ENCODE peak calls at places on chromosome 17, in seven cellular contexts. One of them, this sample, is unnamed.

GRCh38 chr17:28743243-28744103 is at the start of gene TRAF4:
- DNase-seq in K562: peak
- DNase-seq in SK-N-SH: peak
- DNase-seq in HCT116: peak
- DNase-seq in H1: no peak
- DNase-seq in GM12878: no peak
- DNase-seq in HepG2: peak
- DNase-seq in this sample: peak

GRCh38 chr17:14205992-14206461 is 30.6 kb downstream of the CDRT15 start:
- DNase-seq in GM12878: no peak
- DNase-seq in H1: no peak
- DNase-seq in HepG2: no peak
- DNase-seq in HCT116: peak
- DNase-seq in SK-N-SH: no peak
- DNase-seq in K562: no peak
- DNase-seq in this sample: peak

GRCh38 chr17:7004398-7005253 is 7.8 kb upstream of the RNASEK start:
- DNase-seq in SK-N-SH: peak
- DNase-seq in HCT116: peak
- DNase-seq in H1: no peak
- DNase-seq in GM12878: peak
- DNase-seq in K562: peak
- DNase-seq in HepG2: peak
- DNase-seq in this sample: peak

GRCh38 chr17:62802531-62803205 is 5.4 kb downstream of the MARCHF10 start:
- DNase-seq in H1: no peak
- DNase-seq in GM12878: no peak
- DNase-seq in SK-N-SH: no peak
- DNase-seq in K562: no peak
- DNase-seq in HCT116: no peak
- DNase-seq in HepG2: no peak
- DNase-seq in this sample: no peak

GRCh38 chr17:55343114-55343513 is 78.4 kb downstream of the HLF start:
- DNase-seq in HepG2: no peak
- DNase-seq in K562: no peak
- DNase-seq in SK-N-SH: no peak
- DNase-seq in HCT116: no peak
- DNase-seq in H1: no peak
- DNase-seq in GM12878: no peak
- DNase-seq in this sample: no peak

GRCh38 chr17:74759941-74760340 is 11.5 kb downstream of the NHERF1 start:
- DNase-seq in H1: no peak
- DNase-seq in K562: peak
- DNase-seq in HepG2: no peak
- DNase-seq in HCT116: no peak
- DNase-seq in GM12878: no peak
- DNase-seq in SK-N-SH: peak
- DNase-seq in this sample: peak

GRCh38 chr17:78289802-78290363 is 58.5 kb downstream of the TMEM235 start:
- DNase-seq in GM12878: peak
- DNase-seq in HepG2: peak
- DNase-seq in HCT116: peak
- DNase-seq in SK-N-SH: peak
- DNase-seq in K562: peak
- DNase-seq in H1: peak
- DNase-seq in this sample: peak

GRCh38 chr17:55319933-55320593 is 55.3 kb downstream of the HLF start:
- DNase-seq in HCT116: no peak
- DNase-seq in SK-N-SH: no peak
- DNase-seq in HepG2: no peak
- DNase-seq in K562: no peak
- DNase-seq in GM12878: no peak
- DNase-seq in H1: no peak
- DNase-seq in this sample: no peak

GRCh38 chr17:80649672-80650338 is 105.2 kb downstream of the RPTOR start:
- DNase-seq in H1: peak
- DNase-seq in K562: peak
- DNase-seq in HepG2: peak
- DNase-seq in SK-N-SH: peak
- DNase-seq in GM12878: no peak
- DNase-seq in HCT116: peak
- DNase-seq in this sample: peak

GRCh38 chr17:63503330-63503685 is 19.9 kb upstream of the KCNH6 start:
- DNase-seq in H1: no peak
- DNase-seq in HepG2: no peak
- DNase-seq in GM12878: no peak
- DNase-seq in K562: no peak
- DNase-seq in SK-N-SH: no peak
- DNase-seq in HCT116: no peak
- DNase-seq in this sample: peak

GRCh38 chr17:35283767-35284166 is 40.9 kb downstream of the SLFN5 start:
- DNase-seq in K562: no peak
- DNase-seq in HepG2: no peak
- DNase-seq in H1: no peak
- DNase-seq in SK-N-SH: no peak
- DNase-seq in HCT116: no peak
- DNase-seq in GM12878: no peak
- DNase-seq in this sample: no peak

GRCh38 chr17:40846515-40847155 is 20.4 kb downstream of the KRT12 start:
- DNase-seq in HepG2: no peak
- DNase-seq in K562: no peak
- DNase-seq in H1: no peak
- DNase-seq in SK-N-SH: no peak
- DNase-seq in GM12878: no peak
- DNase-seq in HCT116: no peak
- DNase-seq in this sample: no peak

GRCh38 chr17:70622382-70623260 is 453.3 kb downstream of the KCNJ2 start:
- DNase-seq in HepG2: no peak
- DNase-seq in H1: peak
- DNase-seq in SK-N-SH: peak
- DNase-seq in K562: peak
- DNase-seq in HCT116: peak
- DNase-seq in GM12878: no peak
- DNase-seq in this sample: peak

GRCh38 chr17:57021226-57021940 is 43.5 kb downstream of the SCPEP1 start:
- DNase-seq in H1: no peak
- DNase-seq in SK-N-SH: no peak
- DNase-seq in GM12878: no peak
- DNase-seq in HCT116: no peak
- DNase-seq in K562: no peak
- DNase-seq in HepG2: no peak
- DNase-seq in this sample: no peak

GRCh38 chr17:43814026-43814425 is 18.9 kb downstream of the MPP3 start:
- DNase-seq in SK-N-SH: no peak
- DNase-seq in K562: no peak
- DNase-seq in HCT116: no peak
- DNase-seq in HepG2: no peak
- DNase-seq in H1: no peak
- DNase-seq in GM12878: no peak
- DNase-seq in this sample: peak

GRCh38 chr17:57634713-57635465 is 110.2 kb downstream of the CCDC182 start:
- DNase-seq in H1: no peak
- DNase-seq in HepG2: no peak
- DNase-seq in HCT116: peak
- DNase-seq in K562: no peak
- DNase-seq in SK-N-SH: no peak
- DNase-seq in GM12878: no peak
- DNase-seq in this sample: no peak

GRCh38 chr17:67393809-67394418 is 16.8 kb downstream of the PITPNC1 start:
- DNase-seq in HCT116: no peak
- DNase-seq in H1: no peak
- DNase-seq in SK-N-SH: no peak
- DNase-seq in HepG2: no peak
- DNase-seq in K562: no peak
- DNase-seq in GM12878: no peak
- DNase-seq in this sample: no peak

GRCh38 chr17:78840530-78840779 is 159 bp downstream of the USP36 start:
- DNase-seq in HepG2: no peak
- DNase-seq in SK-N-SH: no peak
- DNase-seq in H1: no peak
- DNase-seq in GM12878: no peak
- DNase-seq in HCT116: no peak
- DNase-seq in K562: no peak
- DNase-seq in this sample: no peak

GRCh38 chr17:4966844-4967538 is 626 bp downstream of the SPAG7 start:
- DNase-seq in HCT116: peak
- DNase-seq in SK-N-SH: peak
- DNase-seq in H1: peak
- DNase-seq in K562: peak
- DNase-seq in HepG2: peak
- DNase-seq in GM12878: peak
- DNase-seq in this sample: peak

GRCh38 chr17:45138911-45139532 is 3.5 kb downstream of the ACBD4 start:
- DNase-seq in H1: no peak
- DNase-seq in HepG2: no peak
- DNase-seq in SK-N-SH: no peak
- DNase-seq in GM12878: no peak
- DNase-seq in HCT116: no peak
- DNase-seq in K562: no peak
- DNase-seq in this sample: no peak

GRCh38 chr17:28552201-28552999 is at the start of gene UNC119:
- DNase-seq in K562: peak
- DNase-seq in HepG2: peak
- DNase-seq in H1: no peak
- DNase-seq in SK-N-SH: peak
- DNase-seq in GM12878: no peak
- DNase-seq in HCT116: no peak
- DNase-seq in this sample: peak

GRCh38 chr17:40560592-40561293 is 4.5 kb downstream of the CCR7 start:
- DNase-seq in HepG2: no peak
- DNase-seq in HCT116: no peak
- DNase-seq in SK-N-SH: no peak
- DNase-seq in GM12878: peak
- DNase-seq in H1: no peak
- DNase-seq in K562: peak
- DNase-seq in this sample: no peak

GRCh38 chr17:3905017-3905486 is 11.2 kb downstream of the P2RX1 start:
- DNase-seq in SK-N-SH: no peak
- DNase-seq in HCT116: no peak
- DNase-seq in K562: no peak
- DNase-seq in GM12878: no peak
- DNase-seq in HepG2: no peak
- DNase-seq in H1: no peak
- DNase-seq in this sample: no peak

GRCh38 chr17:83042522-83043158 is 36.8 kb upstream of the METRNL start:
- DNase-seq in HCT116: no peak
- DNase-seq in H1: no peak
- DNase-seq in HepG2: no peak
- DNase-seq in GM12878: no peak
- DNase-seq in K562: no peak
- DNase-seq in SK-N-SH: no peak
- DNase-seq in this sample: no peak

GRCh38 chr17:51260960-51261958 is 913 bp downstream of the UTP18 start:
- DNase-seq in K562: peak
- DNase-seq in HepG2: peak
- DNase-seq in HCT116: peak
- DNase-seq in H1: peak
- DNase-seq in GM12878: no peak
- DNase-seq in SK-N-SH: peak
- DNase-seq in this sample: no peak

GRCh38 chr17:49894761-49895160 is 46.9 kb upstream of the TAC4 start:
- DNase-seq in SK-N-SH: no peak
- DNase-seq in H1: no peak
- DNase-seq in HCT116: no peak
- DNase-seq in GM12878: no peak
- DNase-seq in K562: no peak
- DNase-seq in HepG2: no peak
- DNase-seq in this sample: no peak

GRCh38 chr17:36505171-36505570 is 18.7 kb downstream of the ZNHIT3 start:
- DNase-seq in GM12878: no peak
- DNase-seq in HepG2: no peak
- DNase-seq in K562: no peak
- DNase-seq in HCT116: no peak
- DNase-seq in H1: no peak
- DNase-seq in SK-N-SH: no peak
- DNase-seq in this sample: no peak

GRCh38 chr17:10987786-10988185 is 149.9 kb upstream of the PIRT start:
- DNase-seq in HepG2: no peak
- DNase-seq in HCT116: no peak
- DNase-seq in K562: no peak
- DNase-seq in SK-N-SH: no peak
- DNase-seq in H1: no peak
- DNase-seq in GM12878: no peak
- DNase-seq in this sample: no peak

GRCh38 chr17:8439681-8440080 is 4.0 kb downstream of the NDEL1 start:
- DNase-seq in HepG2: no peak
- DNase-seq in K562: no peak
- DNase-seq in SK-N-SH: no peak
- DNase-seq in H1: no peak
- DNase-seq in HCT116: no peak
- DNase-seq in GM12878: no peak
- DNase-seq in this sample: no peak

DNA sequence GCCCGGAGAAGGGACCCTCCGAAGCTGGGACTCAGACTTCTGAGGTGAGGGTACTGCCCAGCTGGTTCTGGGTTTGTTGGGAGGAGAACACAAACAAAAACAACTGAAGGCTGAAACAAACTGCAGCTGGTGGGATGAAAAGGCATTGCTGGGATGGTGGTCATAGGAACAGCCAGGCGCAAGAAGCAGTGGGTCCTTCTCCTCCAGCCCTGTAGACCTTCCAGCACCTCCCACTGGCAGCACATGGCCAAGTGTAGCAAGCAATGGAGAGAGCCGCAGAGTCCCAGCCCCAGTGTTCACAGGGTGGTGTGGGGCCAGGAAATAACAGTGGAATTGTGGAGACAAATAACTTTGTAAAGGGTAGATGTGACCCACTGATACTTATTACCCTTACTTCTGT is 48.7 kb upstream of the FOXJ1 start:
- DNase-seq in H1: no peak
- DNase-seq in K562: peak
- DNase-seq in HepG2: no peak
- DNase-seq in SK-N-SH: no peak
- DNase-seq in GM12878: no peak
- DNase-seq in HCT116: no peak
- DNase-seq in this sample: no peak
- TF ChIP-seq JUND in H1: no peak
- TF ChIP-seq JUND in K562: no peak
- TF ChIP-seq JUND in HepG2: no peak
- TF ChIP-seq JUND in SK-N-SH: no peak
- TF ChIP-seq JUND in GM12878: no peak
- TF ChIP-seq JUND in HCT116: no peak
- TF ChIP-seq JUND in this sample: no peak

GRCh38 chr17:65503557-65503956 is 57.9 kb downstream of the AXIN2 start:
- DNase-seq in SK-N-SH: no peak
- DNase-seq in H1: no peak
- DNase-seq in GM12878: no peak
- DNase-seq in HCT116: no peak
- DNase-seq in K562: no peak
- DNase-seq in HepG2: no peak
- DNase-seq in this sample: no peak
- TF ChIP-seq JUND in SK-N-SH: no peak
- TF ChIP-seq JUND in H1: no peak
- TF ChIP-seq JUND in GM12878: no peak
- TF ChIP-seq JUND in HCT116: no peak
- TF ChIP-seq JUND in K562: no peak
- TF ChIP-seq JUND in HepG2: no peak
- TF ChIP-seq JUND in this sample: no peak

GRCh38 chr17:64993867-64994266 is 62.7 kb downstream of the GNA13 start:
- DNase-seq in H1: no peak
- DNase-seq in HCT116: no peak
- DNase-seq in GM12878: no peak
- DNase-seq in SK-N-SH: no peak
- DNase-seq in HepG2: no peak
- DNase-seq in K562: no peak
- DNase-seq in this sample: no peak
- TF ChIP-seq JUND in H1: no peak
- TF ChIP-seq JUND in HCT116: no peak
- TF ChIP-seq JUND in GM12878: no peak
- TF ChIP-seq JUND in SK-N-SH: no peak
- TF ChIP-seq JUND in HepG2: no peak
- TF ChIP-seq JUND in K562: no peak
- TF ChIP-seq JUND in this sample: no peak

GRCh38 chr17:73747221-73748002 is 103.2 kb upstream of the SDK2 start:
- DNase-seq in K562: no peak
- DNase-seq in SK-N-SH: no peak
- DNase-seq in HepG2: no peak
- DNase-seq in HCT116: no peak
- DNase-seq in H1: no peak
- DNase-seq in GM12878: no peak
- DNase-seq in this sample: no peak
- TF ChIP-seq JUND in K562: no peak
- TF ChIP-seq JUND in SK-N-SH: no peak
- TF ChIP-seq JUND in HepG2: no peak
- TF ChIP-seq JUND in HCT116: no peak
- TF ChIP-seq JUND in H1: no peak
- TF ChIP-seq JUND in GM12878: no peak
- TF ChIP-seq JUND in this sample: no peak

This sample was measured in T47D.